ENCODE peak calls at places on chromosome 10, in nine cellular contexts. R is adrenal gland, Q is psoas muscle, L is HCT116, G is fibroblast of lung, Z is DND-41, D is cardiac muscle cell, E is mammary epithelial cell, P is neural progenitor cell. F is an unnamed sample. For H3K4me1, the result is how much of the 10 kb centered on the place peaks cover.

GRCh38 chr10:70348228-70348850 is 34.1 kb downstream of the LRRC20 start:
- DNase-seq in R (no peak), Q (no peak), L (no peak), G (peak), Z (peak), D (peak), E (peak), P (peak), F (no peak)

GRCh38 chr10:103852189-103852711 is 3.1 kb downstream of the SH3PXD2A start:
- DNase-seq in R (no peak), Q (peak), L (no peak), G (peak), Z (no peak), D (peak), E (no peak), P (no peak), F (no peak)

GRCh38 chr10:72285972-72286521 is 12.3 kb downstream of the DDIT4 start:
- DNase-seq in R (no peak), Q (no peak), L (no peak), G (peak), Z (no peak), D (no peak), E (no peak), P (no peak), F (no peak)

GRCh38 chr10:5645375-5645774 is 21.0 kb downstream of the ASB13 start:
- DNase-seq in R (no peak), Q (no peak), L (no peak), G (no peak), Z (no peak), D (no peak), E (no peak), P (no peak), F (no peak)

GRCh38 chr10:116722736-116723427 is 19.5 kb downstream of the HSPA12A start:
- DNase-seq in R (no peak), Q (no peak), L (no peak), G (no peak), Z (no peak), D (no peak), E (no peak), P (no peak), F (no peak)

GRCh38 chr10:113357688-113358306 is 195.1 kb upstream of the HABP2 start:
- DNase-seq in R (no peak), Q (no peak), L (no peak), G (no peak), Z (no peak), D (no peak), E (no peak), P (peak), F (no peak)

GRCh38 chr10:21894648-21895342 is 108.7 kb downstream of the DNAJC1 start:
- DNase-seq in R (no peak), Q (no peak), L (no peak), G (no peak), Z (no peak), D (no peak), E (no peak), P (peak), F (no peak)

GRCh38 chr10:44752451-44753441 is 158.4 kb upstream of the TMEM72 start:
- DNase-seq in R (peak), Q (no peak), L (no peak), G (peak), Z (no peak), D (peak), E (peak), P (no peak), F (no peak)

GRCh38 chr10:84173543-84173942 is at the start of gene GPR15LG:
- DNase-seq in R (no peak), Q (no peak), L (no peak), G (no peak), Z (no peak), D (no peak), E (no peak), P (no peak), F (no peak)

GRCh38 chr10:13184726-13185514 is 23.6 kb downstream of the MCM10 start:
- DNase-seq in R (no peak), Q (no peak), L (no peak), G (no peak), Z (no peak), D (no peak), E (no peak), P (no peak), F (no peak)

GRCh38 chr10:98097175-98097574 is 37.3 kb upstream of the R3HCC1L start:
- DNase-seq in R (no peak), Q (no peak), L (no peak), G (no peak), Z (no peak), D (no peak), E (no peak), P (no peak), F (no peak)

GRCh38 chr10:101280511-101280910 is 51.2 kb upstream of the LBX1 start:
- DNase-seq in R (no peak), Q (no peak), L (no peak), G (no peak), Z (no peak), D (no peak), E (peak), P (peak), F (no peak)

GRCh38 chr10:13712799-13713581 is 126.2 kb downstream of the PRPF18 start:
- DNase-seq in R (peak), Q (peak), L (peak), G (peak), Z (peak), D (peak), E (peak), P (no peak), F (peak)

GRCh38 chr10:79424221-79425073 is 21.0 kb downstream of the ZCCHC24 start:
- DNase-seq in R (no peak), Q (peak), L (no peak), G (peak), Z (no peak), D (peak), E (no peak), P (no peak), F (peak)

GRCh38 chr10:18793951-18794350 is 134.7 kb downstream of the ARL5B start:
- DNase-seq in R (no peak), Q (no peak), L (peak), G (peak), Z (no peak), D (peak), E (peak), P (peak), F (no peak)

GRCh38 chr10:44926771-44927751 is 15.9 kb downstream of the TMEM72 start:
- DNase-seq in R (peak), Q (peak), L (no peak), G (no peak), Z (no peak), D (peak), E (peak), P (no peak), F (no peak)

GRCh38 chr10:16832351-16833080 is 15.3 kb upstream of the RSU1 start:
- DNase-seq in R (no peak), Q (no peak), L (no peak), G (peak), Z (no peak), D (peak), E (peak), P (no peak), F (no peak)

GRCh38 chr10:95183451-95184230 is 10.4 kb upstream of the ACSM6 start:
- DNase-seq in R (peak), Q (peak), L (peak), G (peak), Z (no peak), D (peak), E (peak), P (peak), F (peak)

GRCh38 chr10:85177767-85178166 is 849.4 kb downstream of the CCSER2 start:
- DNase-seq in R (no peak), Q (no peak), L (no peak), G (no peak), Z (no peak), D (no peak), E (no peak), P (no peak), F (no peak)

GRCh38 chr10:115801987-115802386 is 471.0 kb downstream of the GFRA1 start:
- DNase-seq in R (no peak), Q (no peak), L (no peak), G (peak), Z (no peak), D (no peak), E (no peak), P (no peak), F (no peak)

GRCh38 chr10:132419631-132420468 is 22.9 kb downstream of the PWWP2B start:
- DNase-seq in R (no peak), Q (no peak), L (no peak), G (no peak), Z (no peak), D (peak), E (no peak), P (no peak), F (no peak)

GRCh38 chr10:72694476-72695369 is 2.8 kb downstream of the MCU start:
- DNase-seq in R (peak), Q (no peak), L (no peak), G (peak), Z (no peak), D (peak), E (peak), P (peak), F (no peak)

GRCh38 chr10:2341298-2341697 is 604.0 kb upstream of the ADARB2 start:
- DNase-seq in R (no peak), Q (no peak), L (no peak), G (no peak), Z (no peak), D (no peak), E (no peak), P (peak), F (no peak)

GRCh38 chr10:61470730-61471129 is 17.5 kb upstream of the TMEM26 start:
- DNase-seq in R (no peak), Q (no peak), L (no peak), G (no peak), Z (no peak), D (no peak), E (no peak), P (no peak), F (no peak)

GRCh38 chr10:15719062-15719898 is 442 bp downstream of the ITGA8 start:
- DNase-seq in R (peak), Q (no peak), L (no peak), G (peak), Z (no peak), D (peak), E (peak), P (peak), F (no peak)

GRCh38 chr10:15715619-15716227 is 4.0 kb downstream of the ITGA8 start:
- DNase-seq in R (no peak), Q (no peak), L (no peak), G (peak), Z (no peak), D (peak), E (no peak), P (peak), F (no peak)

GRCh38 chr10:15720635-15721310 is 1.1 kb upstream of the ITGA8 start:
- DNase-seq in R (no peak), Q (no peak), L (no peak), G (no peak), Z (no peak), D (no peak), E (no peak), P (no peak), F (no peak)

GRCh38 chr10:15719899-15720634 is at the start of gene ITGA8:
- DNase-seq in R (peak), Q (no peak), L (no peak), G (peak), Z (no peak), D (peak), E (no peak), P (peak), F (peak)

DNA sequence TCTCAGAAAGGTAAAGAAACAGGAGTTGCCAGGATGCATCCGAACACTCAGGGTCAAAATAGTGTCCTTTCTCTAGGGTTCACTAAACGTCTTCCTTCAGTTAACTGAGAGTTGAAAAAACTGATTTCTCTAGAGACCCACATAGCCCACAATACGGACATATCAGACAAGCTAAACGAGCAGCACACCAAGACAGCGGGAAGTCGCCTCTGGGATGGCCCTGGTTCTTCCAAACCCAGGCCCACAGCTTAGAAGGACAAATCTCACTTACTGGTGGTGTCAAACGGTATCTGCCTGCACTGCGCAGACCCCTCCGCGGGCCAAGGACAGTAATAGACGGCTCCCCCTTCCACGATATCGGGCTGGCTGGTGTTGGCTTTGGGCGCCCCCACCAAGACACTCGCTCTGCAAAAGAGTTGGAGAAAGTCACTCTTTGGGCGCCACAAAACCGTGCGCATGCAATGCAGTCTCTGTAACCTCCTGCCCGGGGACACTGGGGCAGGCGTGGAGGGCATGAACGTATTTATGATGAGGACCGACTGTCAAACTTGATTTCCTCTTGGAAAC is 1.1 kb downstream of the ITGA8 start:
- DNase-seq in R (no peak), Q (no peak), L (no peak), G (no peak), Z (no peak), D (no peak), E (no peak), P (no peak), F (no peak)
- H3K4me3 ChIP-seq in R (no peak), Q (peak), L (no peak), G (peak), Z (no peak), D (peak), E (no peak), P (peak), F (peak)

GRCh38 chr10:50557130-50557682 is 66.5 kb downstream of the SGMS1 start:
- DNase-seq in R (no peak), Q (no peak), L (no peak), G (no peak), Z (no peak), D (no peak), E (no peak), P (no peak), F (no peak)
- H3K4me1 ChIP-seq in R (half or more), Q (half or more), L (under half), G (under half), Z (under half), D (under half), E (under half), P (under half), F (half or more)

GRCh38 chr10:48983648-48984359 is 44.2 kb upstream of the LRRC18 start:
- DNase-seq in R (no peak), Q (no peak), L (no peak), G (no peak), Z (no peak), D (no peak), E (no peak), P (no peak), F (no peak)
- TF ChIP-seq CTCF in R (no peak), Q (no peak), L (no peak), G (no peak), Z (peak), D (no peak), E (no peak), P (no peak), F (no peak)

DNA sequence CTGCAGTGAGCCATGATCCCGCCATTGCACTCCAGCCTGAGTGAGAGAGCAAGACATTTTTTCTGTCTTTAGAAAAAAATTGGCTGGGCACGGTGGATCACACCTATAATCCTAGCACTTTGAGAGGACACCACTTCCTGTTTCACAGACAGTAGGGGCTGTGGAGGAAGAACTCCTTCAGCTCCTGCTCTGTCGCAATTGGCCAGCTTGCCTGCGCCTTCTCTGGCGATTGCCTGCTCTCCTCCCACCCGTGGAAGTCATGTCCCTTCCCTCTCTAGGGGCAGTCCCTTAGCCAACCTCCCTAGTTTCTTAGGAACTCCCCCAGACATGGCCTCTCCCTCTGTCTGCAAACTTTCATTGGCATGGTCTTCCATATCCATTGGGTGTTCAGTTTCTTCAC is 8.7 kb downstream of the PDSS1 start:
- DNase-seq in R (no peak), Q (no peak), L (no peak), G (no peak), Z (no peak), D (no peak), E (no peak), P (no peak), F (peak)
- H3K4me3 ChIP-seq in R (no peak), Q (no peak), L (no peak), G (no peak), Z (no peak), D (no peak), E (no peak), P (no peak), F (no peak)

GRCh38 chr10:24536653-24537052 is 187.0 kb downstream of the ARHGAP21 start:
- DNase-seq in R (no peak), Q (no peak), L (no peak), G (no peak), Z (no peak), D (no peak), E (no peak), P (no peak), F (no peak)
- H3K4me1 ChIP-seq in R (under half), Q (under half), L (under half), G (under half), Z (under half), D (under half), E (under half), P (under half), F (under half)

GRCh38 chr10:123967626-123968243 is 76.1 kb upstream of the CPXM2 start:
- DNase-seq in R (peak), Q (peak), L (peak), G (peak), Z (peak), D (peak), E (peak), P (peak), F (peak)
- TF ChIP-seq CTCF in R (peak), Q (peak), L (peak), G (peak), Z (peak), D (peak), E (peak), P (peak), F (peak)

GRCh38 chr10:129963831-129964501 is at the start of gene EBF3:
- DNase-seq in R (peak), Q (peak), L (no peak), G (no peak), Z (no peak), D (peak), E (peak), P (peak), F (no peak)

GRCh38 chr10:129961274-129961839 is 2.7 kb downstream of the EBF3 start:
- DNase-seq in R (no peak), Q (no peak), L (no peak), G (no peak), Z (no peak), D (peak), E (no peak), P (no peak), F (no peak)

GRCh38 chr10:129963076-129963830 is 821 bp downstream of the EBF3 start:
- DNase-seq in R (no peak), Q (peak), L (no peak), G (no peak), Z (no peak), D (peak), E (no peak), P (peak), F (no peak)

GRCh38 chr10:129962092-129962494 is 2.0 kb downstream of the EBF3 start:
- DNase-seq in R (no peak), Q (peak), L (no peak), G (no peak), Z (no peak), D (peak), E (no peak), P (peak), F (no peak)

DNA sequence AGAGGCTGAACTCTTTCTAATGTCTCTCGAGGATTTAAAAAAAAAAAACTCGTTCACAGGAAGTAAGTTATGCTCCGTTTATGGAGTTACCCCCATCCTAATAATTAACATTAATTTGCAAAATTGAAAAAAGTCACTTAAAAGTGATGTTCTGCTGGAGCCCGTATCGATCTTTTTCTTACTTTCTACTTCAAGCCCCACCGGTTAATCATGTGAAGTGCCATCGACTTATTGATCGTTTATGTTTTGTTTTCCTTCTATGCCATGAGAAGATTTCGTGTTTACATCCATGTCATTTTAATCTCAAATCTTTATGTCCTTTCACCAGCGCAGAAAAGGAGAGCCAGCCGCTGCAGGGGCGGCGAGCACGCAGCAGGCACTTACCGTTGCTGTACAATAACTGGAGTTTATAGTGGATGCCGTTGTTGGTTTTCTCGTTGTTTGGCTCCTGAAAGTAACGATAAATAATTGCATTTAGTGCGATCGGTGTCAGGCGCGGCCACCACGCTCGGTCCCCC is 1.5 kb downstream of the EBF3 start:
- DNase-seq in R (no peak), Q (no peak), L (no peak), G (no peak), Z (no peak), D (no peak), E (no peak), P (no peak), F (no peak)
- H3K4me3 ChIP-seq in R (no peak), Q (peak), L (no peak), G (no peak), Z (no peak), D (peak), E (no peak), P (peak), F (peak)

GRCh38 chr10:29646238-29646902 is 11.6 kb upstream of the SVIL start:
- DNase-seq in R (no peak), Q (peak), L (no peak), G (peak), Z (no peak), D (peak), E (peak), P (peak), F (no peak)
- H3K4me1 ChIP-seq in R (half or more), Q (half or more), L (half or more), G (under half), Z (under half), D (under half), E (under half), P (under half), F (under half)